ENCODE peak calls at places on chromosomes 5 and 9, in eight cellular contexts. J is anterior cingulate cortex; P is CD4-positive, alpha-beta memory T cell; Z is ACHN; S is uterus; I is NCI-H774; X is RWPE1; N is endothelial cell. C is an unnamed sample.
A peak's percentile ranks its signal among the peaks of the same experiment; 100 is the strongest.

GRCh38 chr5:92927291-92927778 is 653.7 kb downstream of the NR2F1-AS1 start:
- DNase-seq in J (no peak), P (no peak), Z (no peak), S (no peak), I (peak; percentile 85), X (no peak), N (no peak), C (peak; percentile 51)

GRCh38 chr5:126965061-126965475 is 65.3 kb downstream of the MARCHF3 start:
- DNase-seq in J (no peak), P (no peak), Z (no peak), S (no peak), I (no peak), X (peak; percentile 68), N (no peak), C (no peak)

GRCh38 chr9:15248596-15248995 is 58.4 kb downstream of the TTC39B start:
- DNase-seq in J (no peak), P (no peak), Z (no peak), S (no peak), I (no peak), X (no peak), N (no peak), C (no peak)

GRCh38 chr9:137745541-137745991 is 126.8 kb downstream of the EHMT1 start:
- DNase-seq in J (no peak), P (peak; percentile 8), Z (peak; percentile 29), S (no peak), I (no peak), X (no peak), N (no peak), C (peak; percentile 69)

GRCh38 chr5:5751987-5752386 is 329.5 kb downstream of the ICE1 start:
- DNase-seq in J (no peak), P (no peak), Z (no peak), S (no peak), I (peak; percentile 77), X (no peak), N (no peak), C (peak; percentile 83)

GRCh38 chr5:177393990-177394389 is 6.5 kb downstream of the PFN3 start:
- DNase-seq in J (no peak), P (no peak), Z (no peak), S (no peak), I (no peak), X (no peak), N (no peak), C (no peak)

GRCh38 chr5:108917596-108917995 is 169.9 kb downstream of the FER start:
- DNase-seq in J (no peak), P (no peak), Z (no peak), S (no peak), I (no peak), X (peak; percentile 9), N (no peak), C (no peak)

GRCh38 chr9:136614372-136614922 is 48.3 kb upstream of the EGFL7 start:
- DNase-seq in J (no peak), P (no peak), Z (peak; percentile 15), S (no peak), I (no peak), X (no peak), N (no peak), C (no peak)

GRCh38 chr9:127574089-127574921 is 37.8 kb upstream of the STXBP1 start:
- DNase-seq in J (no peak), P (no peak), Z (peak; percentile 64), S (no peak), I (peak; percentile 98), X (peak; percentile 83), N (no peak), C (peak; percentile 98)

GRCh38 chr9:652896-653295 is 188.6 kb upstream of the DMRT1 start:
- DNase-seq in J (no peak), P (no peak), Z (no peak), S (no peak), I (no peak), X (no peak), N (no peak), C (no peak)

C was measured in NCI-H345.